ENCODE peak calls at places on chromosomes 7 and 10, in seven cellular contexts. One of them, this sample, is unnamed.

GRCh38 chr10:101897633-101898032 is 54.0 kb upstream of the KCNIP2 start:
- DNase-seq in GM23248: peak
- DNase-seq in AG04450: peak
- DNase-seq in ascending aorta: no peak
- DNase-seq in cardiac muscle cell: peak
- DNase-seq in caudate nucleus: no peak
- DNase-seq in gastrocnemius medialis: no peak
- DNase-seq in this sample: no peak

GRCh38 chr7:24025094-24025493 is 258.9 kb upstream of the NPY start:
- DNase-seq in gastrocnemius medialis: no peak
- DNase-seq in caudate nucleus: no peak
- DNase-seq in AG04450: peak
- DNase-seq in GM23248: peak
- DNase-seq in cardiac muscle cell: no peak
- DNase-seq in ascending aorta: no peak
- DNase-seq in this sample: no peak

GRCh38 chr7:123749537-123749857 is 694 bp upstream of the WASL start:
- DNase-seq in caudate nucleus: no peak
- DNase-seq in AG04450: peak
- DNase-seq in GM23248: peak
- DNase-seq in ascending aorta: peak
- DNase-seq in cardiac muscle cell: peak
- DNase-seq in gastrocnemius medialis: peak
- DNase-seq in this sample: no peak

GRCh38 chr10:77237120-77237519 is 400.5 kb downstream of the KCNMA1 start:
- DNase-seq in gastrocnemius medialis: no peak
- DNase-seq in AG04450: no peak
- DNase-seq in caudate nucleus: no peak
- DNase-seq in ascending aorta: no peak
- DNase-seq in GM23248: no peak
- DNase-seq in cardiac muscle cell: no peak
- DNase-seq in this sample: no peak

GRCh38 chr7:13282377-13282980 is 595.0 kb downstream of the ARL4A start:
- DNase-seq in gastrocnemius medialis: no peak
- DNase-seq in AG04450: peak
- DNase-seq in caudate nucleus: no peak
- DNase-seq in ascending aorta: no peak
- DNase-seq in cardiac muscle cell: peak
- DNase-seq in GM23248: peak
- DNase-seq in this sample: no peak

GRCh38 chr10:33336606-33337334 is 2.3 kb upstream of the NRP1 start:
- DNase-seq in ascending aorta: no peak
- DNase-seq in caudate nucleus: no peak
- DNase-seq in GM23248: peak
- DNase-seq in cardiac muscle cell: peak
- DNase-seq in AG04450: no peak
- DNase-seq in gastrocnemius medialis: no peak
- DNase-seq in this sample: no peak

GRCh38 chr10:4670737-4671136 is 155.3 kb upstream of the AKR1E2 start:
- DNase-seq in GM23248: peak
- DNase-seq in cardiac muscle cell: peak
- DNase-seq in gastrocnemius medialis: no peak
- DNase-seq in AG04450: no peak
- DNase-seq in caudate nucleus: no peak
- DNase-seq in ascending aorta: no peak
- DNase-seq in this sample: no peak

GRCh38 chr10:113617086-113617485 is 46.8 kb downstream of the NRAP start:
- DNase-seq in AG04450: no peak
- DNase-seq in caudate nucleus: no peak
- DNase-seq in cardiac muscle cell: no peak
- DNase-seq in gastrocnemius medialis: no peak
- DNase-seq in GM23248: no peak
- DNase-seq in ascending aorta: no peak
- DNase-seq in this sample: no peak

GRCh38 chr10:27197980-27198645 is 42.5 kb downstream of the ACBD5 start:
- DNase-seq in GM23248: no peak
- DNase-seq in gastrocnemius medialis: no peak
- DNase-seq in caudate nucleus: no peak
- DNase-seq in cardiac muscle cell: peak
- DNase-seq in ascending aorta: no peak
- DNase-seq in AG04450: no peak
- DNase-seq in this sample: no peak

GRCh38 chr10:11757820-11758463 is 15.8 kb downstream of the ECHDC3 start:
- DNase-seq in caudate nucleus: peak
- DNase-seq in gastrocnemius medialis: peak
- DNase-seq in ascending aorta: peak
- DNase-seq in GM23248: peak
- DNase-seq in AG04450: peak
- DNase-seq in cardiac muscle cell: peak
- DNase-seq in this sample: peak

GRCh38 chr10:11755512-11756247 is 13.5 kb downstream of the ECHDC3 start:
- DNase-seq in ascending aorta: no peak
- DNase-seq in GM23248: no peak
- DNase-seq in cardiac muscle cell: no peak
- DNase-seq in caudate nucleus: no peak
- DNase-seq in AG04450: no peak
- DNase-seq in gastrocnemius medialis: peak
- DNase-seq in this sample: no peak

GRCh38 chr10:11758527-11759236 is 16.5 kb downstream of the ECHDC3 start:
- DNase-seq in AG04450: no peak
- DNase-seq in caudate nucleus: no peak
- DNase-seq in ascending aorta: no peak
- DNase-seq in cardiac muscle cell: no peak
- DNase-seq in GM23248: no peak
- DNase-seq in gastrocnemius medialis: no peak
- DNase-seq in this sample: no peak

GRCh38 chr10:11756766-11757315 is 14.7 kb downstream of the ECHDC3 start:
- DNase-seq in AG04450: no peak
- DNase-seq in gastrocnemius medialis: no peak
- DNase-seq in cardiac muscle cell: no peak
- DNase-seq in GM23248: no peak
- DNase-seq in caudate nucleus: no peak
- DNase-seq in ascending aorta: no peak
- DNase-seq in this sample: no peak

DNA sequence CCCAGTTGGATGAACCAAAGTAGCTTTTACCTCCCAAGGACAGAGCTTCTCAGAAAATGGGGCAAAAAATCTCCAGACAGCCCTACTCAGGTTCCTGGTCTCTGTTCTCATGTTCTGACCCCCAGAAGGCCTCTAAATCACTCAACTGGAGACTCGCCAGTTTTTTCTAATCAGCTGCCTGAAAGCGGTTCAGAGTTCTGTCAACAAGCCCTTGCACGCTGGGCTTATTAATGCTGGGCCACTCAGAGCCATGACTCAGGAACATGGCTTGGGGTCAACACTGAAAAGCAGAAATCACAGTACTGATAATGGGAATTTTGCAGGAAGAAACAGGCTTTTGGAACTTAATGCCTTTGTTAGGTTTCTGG is 15.3 kb downstream of the ECHDC3 start:
- DNase-seq in GM23248: peak
- DNase-seq in caudate nucleus: no peak
- DNase-seq in gastrocnemius medialis: peak
- DNase-seq in AG04450: peak
- DNase-seq in cardiac muscle cell: peak
- DNase-seq in ascending aorta: peak
- DNase-seq in this sample: no peak
- H3K27ac ChIP-seq in GM23248: peak
- H3K27ac ChIP-seq in caudate nucleus: no peak
- H3K27ac ChIP-seq in gastrocnemius medialis: peak
- H3K27ac ChIP-seq in AG04450: peak
- H3K27ac ChIP-seq in cardiac muscle cell: peak
- H3K27ac ChIP-seq in ascending aorta: peak
- H3K27ac ChIP-seq in this sample: no peak

GRCh38 chr7:76358478-76359110 is at the start of gene YWHAG:
- DNase-seq in GM23248: peak
- DNase-seq in AG04450: peak
- DNase-seq in cardiac muscle cell: peak
- DNase-seq in caudate nucleus: peak
- DNase-seq in ascending aorta: no peak
- DNase-seq in gastrocnemius medialis: peak
- DNase-seq in this sample: peak

GRCh38 chr7:76368190-76368589 is 9.4 kb upstream of the YWHAG start:
- DNase-seq in GM23248: no peak
- DNase-seq in caudate nucleus: no peak
- DNase-seq in ascending aorta: no peak
- DNase-seq in gastrocnemius medialis: no peak
- DNase-seq in cardiac muscle cell: no peak
- DNase-seq in AG04450: no peak
- DNase-seq in this sample: no peak

GRCh38 chr7:76369011-76369410 is 10.2 kb upstream of the YWHAG start:
- DNase-seq in ascending aorta: no peak
- DNase-seq in caudate nucleus: no peak
- DNase-seq in GM23248: no peak
- DNase-seq in cardiac muscle cell: no peak
- DNase-seq in gastrocnemius medialis: no peak
- DNase-seq in AG04450: no peak
- DNase-seq in this sample: no peak

GRCh38 chr7:76359111-76359986 is 558 bp upstream of the YWHAG start:
- DNase-seq in cardiac muscle cell: peak
- DNase-seq in ascending aorta: peak
- DNase-seq in gastrocnemius medialis: peak
- DNase-seq in AG04450: peak
- DNase-seq in GM23248: peak
- DNase-seq in caudate nucleus: peak
- DNase-seq in this sample: peak

GRCh38 chr7:76364198-76364584 is 5.4 kb upstream of the YWHAG start:
- DNase-seq in cardiac muscle cell: peak
- DNase-seq in gastrocnemius medialis: no peak
- DNase-seq in ascending aorta: no peak
- DNase-seq in AG04450: no peak
- DNase-seq in caudate nucleus: no peak
- DNase-seq in GM23248: peak
- DNase-seq in this sample: no peak
- H3K27ac ChIP-seq in cardiac muscle cell: no peak
- H3K27ac ChIP-seq in gastrocnemius medialis: peak
- H3K27ac ChIP-seq in ascending aorta: peak
- H3K27ac ChIP-seq in AG04450: peak
- H3K27ac ChIP-seq in caudate nucleus: peak
- H3K27ac ChIP-seq in GM23248: peak
- H3K27ac ChIP-seq in this sample: no peak

DNA sequence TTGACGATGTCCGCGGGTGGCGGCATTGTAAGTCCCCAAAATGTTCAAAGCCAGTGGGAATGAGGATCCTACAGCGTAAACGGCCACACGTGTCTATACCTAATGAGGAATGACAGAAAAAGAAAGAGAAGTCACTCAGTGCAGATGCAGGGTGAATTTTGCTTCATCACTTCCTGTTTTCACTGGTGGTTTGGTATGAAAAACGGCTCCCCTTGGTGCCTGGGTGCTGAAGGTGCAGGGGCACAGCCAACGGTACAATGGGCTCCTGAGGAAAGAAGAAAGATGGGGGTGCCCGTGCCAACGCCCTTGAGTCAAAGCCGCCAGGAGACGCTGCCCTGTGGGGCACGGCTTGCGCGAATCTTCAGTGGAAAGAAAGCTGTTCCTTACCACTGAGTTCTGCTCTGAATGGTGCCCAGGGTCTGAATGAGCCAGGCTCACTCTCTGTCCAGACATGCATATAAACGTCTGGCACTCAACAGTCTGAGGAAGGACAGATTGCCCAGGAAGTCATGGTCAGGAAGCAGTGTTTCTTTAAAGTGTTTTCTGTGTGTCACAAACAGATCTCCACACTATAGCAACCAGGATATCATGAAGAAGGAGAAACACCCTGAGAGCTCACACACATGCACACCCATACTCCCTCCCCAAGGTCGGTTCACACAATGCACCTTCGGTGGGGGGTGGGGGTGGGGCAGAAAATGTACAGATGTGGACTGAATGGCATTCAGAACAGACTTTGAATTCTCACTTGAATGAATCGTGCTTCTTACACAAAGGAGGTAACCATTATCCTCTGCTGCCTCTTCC is 105.8 kb downstream of the ELMO1 start:
- DNase-seq in GM23248: no peak
- DNase-seq in cardiac muscle cell: no peak
- DNase-seq in caudate nucleus: no peak
- DNase-seq in gastrocnemius medialis: no peak
- DNase-seq in AG04450: no peak
- DNase-seq in ascending aorta: no peak
- DNase-seq in this sample: no peak
- H3K27ac ChIP-seq in GM23248: no peak
- H3K27ac ChIP-seq in cardiac muscle cell: peak
- H3K27ac ChIP-seq in caudate nucleus: peak
- H3K27ac ChIP-seq in gastrocnemius medialis: no peak
- H3K27ac ChIP-seq in AG04450: no peak
- H3K27ac ChIP-seq in ascending aorta: no peak
- H3K27ac ChIP-seq in this sample: peak

GRCh38 chr10:75771606-75772005 is 340.2 kb downstream of the LRMDA start:
- DNase-seq in GM23248: no peak
- DNase-seq in ascending aorta: no peak
- DNase-seq in gastrocnemius medialis: no peak
- DNase-seq in caudate nucleus: no peak
- DNase-seq in cardiac muscle cell: no peak
- DNase-seq in AG04450: no peak
- DNase-seq in this sample: no peak
- H3K27ac ChIP-seq in GM23248: no peak
- H3K27ac ChIP-seq in ascending aorta: no peak
- H3K27ac ChIP-seq in gastrocnemius medialis: peak
- H3K27ac ChIP-seq in caudate nucleus: no peak
- H3K27ac ChIP-seq in cardiac muscle cell: no peak
- H3K27ac ChIP-seq in AG04450: no peak
- H3K27ac ChIP-seq in this sample: no peak

DNA sequence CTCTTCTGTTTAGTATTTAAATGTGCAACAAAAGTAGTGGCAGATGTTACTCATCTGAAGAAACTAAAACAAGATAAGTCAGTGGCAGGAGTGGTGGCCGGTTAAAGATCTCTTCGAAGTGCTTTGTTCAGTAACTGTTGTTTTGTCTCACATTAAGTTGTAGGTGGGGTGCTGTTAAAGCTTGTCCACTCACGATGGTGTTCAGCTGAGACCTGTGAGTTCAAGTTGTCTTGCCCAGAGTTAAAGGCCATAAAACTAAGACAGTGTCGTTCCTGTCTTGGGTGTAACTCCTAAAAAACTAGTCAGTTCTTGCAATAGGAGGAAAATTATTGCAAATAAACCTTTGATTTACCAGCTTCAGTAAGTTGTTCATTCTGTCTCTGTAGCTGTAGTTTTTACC is 874 bp upstream of the FOXP2 start:
- DNase-seq in caudate nucleus: no peak
- DNase-seq in ascending aorta: no peak
- DNase-seq in GM23248: peak
- DNase-seq in AG04450: no peak
- DNase-seq in gastrocnemius medialis: no peak
- DNase-seq in cardiac muscle cell: no peak
- DNase-seq in this sample: no peak
- H3K27ac ChIP-seq in caudate nucleus: no peak
- H3K27ac ChIP-seq in ascending aorta: peak
- H3K27ac ChIP-seq in GM23248: no peak
- H3K27ac ChIP-seq in AG04450: no peak
- H3K27ac ChIP-seq in gastrocnemius medialis: peak
- H3K27ac ChIP-seq in cardiac muscle cell: no peak
- H3K27ac ChIP-seq in this sample: no peak

This sample was measured in substantia nigra.